ENCODE peak calls at places on chromosomes 2 and 18, in ten cellular contexts. One of them, this sample, is unnamed.

GRCh38 chr2:235537186-235537585 is 43.3 kb downstream of the AGAP1 start:
- DNase-seq in RWPE1: no peak
- DNase-seq in lung: no peak
- DNase-seq in adrenal gland: no peak
- DNase-seq in GM12891: no peak
- DNase-seq in T-helper 9 cell: no peak
- DNase-seq in M059J: no peak
- DNase-seq in amniotic epithelial cell: no peak
- DNase-seq in activated naive CD4-positive, alpha-beta T cell treated with anti-CD3 and anti-CD28 coated beads, Interleukin-2, amount 10 ng/mL, durations not matched to agents 7 days and 5 days: no peak
- DNase-seq in stimulated activated CD4-positive, alpha-beta T cell treated with anti-CD3 and anti-CD28 coated beads, Interleukin-2, amount 100 ng/mL, for 24 hours: no peak
- DNase-seq in this sample: no peak

GRCh38 chr2:13996527-13996926 is 636.0 kb upstream of the LRATD1 start:
- DNase-seq in RWPE1: no peak
- DNase-seq in lung: no peak
- DNase-seq in adrenal gland: no peak
- DNase-seq in GM12891: no peak
- DNase-seq in T-helper 9 cell: no peak
- DNase-seq in M059J: no peak
- DNase-seq in amniotic epithelial cell: no peak
- DNase-seq in activated naive CD4-positive, alpha-beta T cell treated with anti-CD3 and anti-CD28 coated beads, Interleukin-2, amount 10 ng/mL, durations not matched to agents 7 days and 5 days: no peak
- DNase-seq in stimulated activated CD4-positive, alpha-beta T cell treated with anti-CD3 and anti-CD28 coated beads, Interleukin-2, amount 100 ng/mL, for 24 hours: no peak
- DNase-seq in this sample: no peak

GRCh38 chr2:54955674-54956391 is 94.4 kb downstream of the RTN4 start:
- DNase-seq in RWPE1: no peak
- DNase-seq in lung: no peak
- DNase-seq in adrenal gland: no peak
- DNase-seq in GM12891: no peak
- DNase-seq in T-helper 9 cell: no peak
- DNase-seq in M059J: peak; percentile 9
- DNase-seq in amniotic epithelial cell: peak; percentile 16
- DNase-seq in activated naive CD4-positive, alpha-beta T cell treated with anti-CD3 and anti-CD28 coated beads, Interleukin-2, amount 10 ng/mL, durations not matched to agents 7 days and 5 days: no peak
- DNase-seq in stimulated activated CD4-positive, alpha-beta T cell treated with anti-CD3 and anti-CD28 coated beads, Interleukin-2, amount 100 ng/mL, for 24 hours: no peak
- DNase-seq in this sample: no peak

GRCh38 chr2:196516541-196516940 is 123.0 kb upstream of the CCDC150 start:
- DNase-seq in RWPE1: no peak
- DNase-seq in lung: no peak
- DNase-seq in adrenal gland: no peak
- DNase-seq in GM12891: no peak
- DNase-seq in T-helper 9 cell: no peak
- DNase-seq in M059J: peak; percentile 29
- DNase-seq in amniotic epithelial cell: no peak
- DNase-seq in activated naive CD4-positive, alpha-beta T cell treated with anti-CD3 and anti-CD28 coated beads, Interleukin-2, amount 10 ng/mL, durations not matched to agents 7 days and 5 days: no peak
- DNase-seq in stimulated activated CD4-positive, alpha-beta T cell treated with anti-CD3 and anti-CD28 coated beads, Interleukin-2, amount 100 ng/mL, for 24 hours: no peak
- DNase-seq in this sample: no peak

GRCh38 chr2:235270951-235271350 is 222.9 kb upstream of the AGAP1 start:
- DNase-seq in RWPE1: no peak
- DNase-seq in lung: no peak
- DNase-seq in adrenal gland: no peak
- DNase-seq in GM12891: peak; percentile 18
- DNase-seq in T-helper 9 cell: no peak
- DNase-seq in M059J: peak; percentile 91
- DNase-seq in amniotic epithelial cell: peak; percentile 96
- DNase-seq in activated naive CD4-positive, alpha-beta T cell treated with anti-CD3 and anti-CD28 coated beads, Interleukin-2, amount 10 ng/mL, durations not matched to agents 7 days and 5 days: peak; percentile 42
- DNase-seq in stimulated activated CD4-positive, alpha-beta T cell treated with anti-CD3 and anti-CD28 coated beads, Interleukin-2, amount 100 ng/mL, for 24 hours: peak; percentile 72
- DNase-seq in this sample: peak; percentile 21

GRCh38 chr2:46591562-46591961 is 112.2 kb downstream of the TMEM247 start:
- DNase-seq in RWPE1: no peak
- DNase-seq in lung: no peak
- DNase-seq in adrenal gland: no peak
- DNase-seq in GM12891: no peak
- DNase-seq in T-helper 9 cell: no peak
- DNase-seq in M059J: no peak
- DNase-seq in amniotic epithelial cell: no peak
- DNase-seq in activated naive CD4-positive, alpha-beta T cell treated with anti-CD3 and anti-CD28 coated beads, Interleukin-2, amount 10 ng/mL, durations not matched to agents 7 days and 5 days: no peak
- DNase-seq in stimulated activated CD4-positive, alpha-beta T cell treated with anti-CD3 and anti-CD28 coated beads, Interleukin-2, amount 100 ng/mL, for 24 hours: no peak
- DNase-seq in this sample: no peak

GRCh38 chr2:42339191-42339912 is 21.7 kb downstream of the COX7A2L start:
- DNase-seq in RWPE1: no peak
- DNase-seq in lung: no peak
- DNase-seq in adrenal gland: peak; percentile 46
- DNase-seq in GM12891: no peak
- DNase-seq in T-helper 9 cell: no peak
- DNase-seq in M059J: no peak
- DNase-seq in amniotic epithelial cell: no peak
- DNase-seq in activated naive CD4-positive, alpha-beta T cell treated with anti-CD3 and anti-CD28 coated beads, Interleukin-2, amount 10 ng/mL, durations not matched to agents 7 days and 5 days: no peak
- DNase-seq in stimulated activated CD4-positive, alpha-beta T cell treated with anti-CD3 and anti-CD28 coated beads, Interleukin-2, amount 100 ng/mL, for 24 hours: no peak
- DNase-seq in this sample: no peak

GRCh38 chr2:24926602-24927252 is 6.7 kb upstream of the ADCY3 start:
- DNase-seq in RWPE1: no peak
- DNase-seq in lung: peak; percentile 41
- DNase-seq in adrenal gland: peak; percentile 45
- DNase-seq in GM12891: peak; percentile 39
- DNase-seq in T-helper 9 cell: no peak
- DNase-seq in M059J: no peak
- DNase-seq in amniotic epithelial cell: peak; percentile 21
- DNase-seq in activated naive CD4-positive, alpha-beta T cell treated with anti-CD3 and anti-CD28 coated beads, Interleukin-2, amount 10 ng/mL, durations not matched to agents 7 days and 5 days: peak; percentile 56
- DNase-seq in stimulated activated CD4-positive, alpha-beta T cell treated with anti-CD3 and anti-CD28 coated beads, Interleukin-2, amount 100 ng/mL, for 24 hours: peak; percentile 65
- DNase-seq in this sample: no peak

GRCh38 chr2:47520825-47521665 is 118.1 kb downstream of the MSH2 start:
- DNase-seq in RWPE1: peak; percentile 16
- DNase-seq in lung: peak; percentile 36
- DNase-seq in adrenal gland: peak; percentile 57
- DNase-seq in GM12891: peak; percentile 80
- DNase-seq in T-helper 9 cell: peak; percentile 44
- DNase-seq in M059J: peak; percentile 62
- DNase-seq in amniotic epithelial cell: peak; percentile 57
- DNase-seq in activated naive CD4-positive, alpha-beta T cell treated with anti-CD3 and anti-CD28 coated beads, Interleukin-2, amount 10 ng/mL, durations not matched to agents 7 days and 5 days: peak; percentile 87
- DNase-seq in stimulated activated CD4-positive, alpha-beta T cell treated with anti-CD3 and anti-CD28 coated beads, Interleukin-2, amount 100 ng/mL, for 24 hours: peak; percentile 75
- DNase-seq in this sample: peak; percentile 91

GRCh38 chr2:226796840-226797288 is 2.8 kb downstream of the IRS1 start:
- DNase-seq in RWPE1: no peak
- DNase-seq in lung: no peak
- DNase-seq in adrenal gland: peak; percentile 62
- DNase-seq in GM12891: no peak
- DNase-seq in T-helper 9 cell: no peak
- DNase-seq in M059J: no peak
- DNase-seq in amniotic epithelial cell: peak; percentile 28
- DNase-seq in activated naive CD4-positive, alpha-beta T cell treated with anti-CD3 and anti-CD28 coated beads, Interleukin-2, amount 10 ng/mL, durations not matched to agents 7 days and 5 days: peak; percentile 25
- DNase-seq in stimulated activated CD4-positive, alpha-beta T cell treated with anti-CD3 and anti-CD28 coated beads, Interleukin-2, amount 100 ng/mL, for 24 hours: no peak
- DNase-seq in this sample: no peak

GRCh38 chr2:20604957-20605381 is 45.9 kb downstream of the HS1BP3 start:
- DNase-seq in RWPE1: no peak
- DNase-seq in lung: no peak
- DNase-seq in adrenal gland: peak; percentile 44
- DNase-seq in GM12891: no peak
- DNase-seq in T-helper 9 cell: no peak
- DNase-seq in M059J: peak; percentile 67
- DNase-seq in amniotic epithelial cell: peak; percentile 94
- DNase-seq in activated naive CD4-positive, alpha-beta T cell treated with anti-CD3 and anti-CD28 coated beads, Interleukin-2, amount 10 ng/mL, durations not matched to agents 7 days and 5 days: peak; percentile 2
- DNase-seq in stimulated activated CD4-positive, alpha-beta T cell treated with anti-CD3 and anti-CD28 coated beads, Interleukin-2, amount 100 ng/mL, for 24 hours: no peak
- DNase-seq in this sample: no peak

GRCh38 chr2:71683070-71683469 is 229.7 kb downstream of the DYSF start:
- DNase-seq in RWPE1: no peak
- DNase-seq in lung: no peak
- DNase-seq in adrenal gland: no peak
- DNase-seq in GM12891: no peak
- DNase-seq in T-helper 9 cell: no peak
- DNase-seq in M059J: no peak
- DNase-seq in amniotic epithelial cell: no peak
- DNase-seq in activated naive CD4-positive, alpha-beta T cell treated with anti-CD3 and anti-CD28 coated beads, Interleukin-2, amount 10 ng/mL, durations not matched to agents 7 days and 5 days: no peak
- DNase-seq in stimulated activated CD4-positive, alpha-beta T cell treated with anti-CD3 and anti-CD28 coated beads, Interleukin-2, amount 100 ng/mL, for 24 hours: no peak
- DNase-seq in this sample: no peak

GRCh38 chr2:238512247-238512867 is 85.6 kb downstream of the ASB1 start:
- DNase-seq in RWPE1: no peak
- DNase-seq in lung: no peak
- DNase-seq in adrenal gland: no peak
- DNase-seq in GM12891: no peak
- DNase-seq in T-helper 9 cell: no peak
- DNase-seq in M059J: no peak
- DNase-seq in amniotic epithelial cell: no peak
- DNase-seq in activated naive CD4-positive, alpha-beta T cell treated with anti-CD3 and anti-CD28 coated beads, Interleukin-2, amount 10 ng/mL, durations not matched to agents 7 days and 5 days: no peak
- DNase-seq in stimulated activated CD4-positive, alpha-beta T cell treated with anti-CD3 and anti-CD28 coated beads, Interleukin-2, amount 100 ng/mL, for 24 hours: no peak
- DNase-seq in this sample: no peak

GRCh38 chr18:5463390-5463789 is 80.4 kb downstream of the EPB41L3 start:
- DNase-seq in RWPE1: no peak
- DNase-seq in lung: peak; percentile 61
- DNase-seq in adrenal gland: peak; percentile 76
- DNase-seq in GM12891: no peak
- DNase-seq in T-helper 9 cell: no peak
- DNase-seq in M059J: peak; percentile 51
- DNase-seq in amniotic epithelial cell: peak; percentile 42
- DNase-seq in activated naive CD4-positive, alpha-beta T cell treated with anti-CD3 and anti-CD28 coated beads, Interleukin-2, amount 10 ng/mL, durations not matched to agents 7 days and 5 days: no peak
- DNase-seq in stimulated activated CD4-positive, alpha-beta T cell treated with anti-CD3 and anti-CD28 coated beads, Interleukin-2, amount 100 ng/mL, for 24 hours: no peak
- DNase-seq in this sample: no peak

GRCh38 chr2:121088251-121089004 is 196.6 kb downstream of the TFCP2L1 start:
- DNase-seq in RWPE1: no peak
- DNase-seq in lung: no peak
- DNase-seq in adrenal gland: no peak
- DNase-seq in GM12891: no peak
- DNase-seq in T-helper 9 cell: no peak
- DNase-seq in M059J: no peak
- DNase-seq in amniotic epithelial cell: no peak
- DNase-seq in activated naive CD4-positive, alpha-beta T cell treated with anti-CD3 and anti-CD28 coated beads, Interleukin-2, amount 10 ng/mL, durations not matched to agents 7 days and 5 days: no peak
- DNase-seq in stimulated activated CD4-positive, alpha-beta T cell treated with anti-CD3 and anti-CD28 coated beads, Interleukin-2, amount 100 ng/mL, for 24 hours: no peak
- DNase-seq in this sample: no peak

GRCh38 chr2:168550670-168551069 is 94.6 kb downstream of the CERS6 start:
- DNase-seq in RWPE1: no peak
- DNase-seq in lung: no peak
- DNase-seq in adrenal gland: no peak
- DNase-seq in GM12891: no peak
- DNase-seq in T-helper 9 cell: no peak
- DNase-seq in M059J: no peak
- DNase-seq in amniotic epithelial cell: no peak
- DNase-seq in activated naive CD4-positive, alpha-beta T cell treated with anti-CD3 and anti-CD28 coated beads, Interleukin-2, amount 10 ng/mL, durations not matched to agents 7 days and 5 days: no peak
- DNase-seq in stimulated activated CD4-positive, alpha-beta T cell treated with anti-CD3 and anti-CD28 coated beads, Interleukin-2, amount 100 ng/mL, for 24 hours: no peak
- DNase-seq in this sample: no peak

GRCh38 chr2:20999906-21000645 is 43.8 kb downstream of the APOB start:
- DNase-seq in RWPE1: no peak
- DNase-seq in lung: no peak
- DNase-seq in adrenal gland: no peak
- DNase-seq in GM12891: no peak
- DNase-seq in T-helper 9 cell: no peak
- DNase-seq in M059J: no peak
- DNase-seq in amniotic epithelial cell: no peak
- DNase-seq in activated naive CD4-positive, alpha-beta T cell treated with anti-CD3 and anti-CD28 coated beads, Interleukin-2, amount 10 ng/mL, durations not matched to agents 7 days and 5 days: no peak
- DNase-seq in stimulated activated CD4-positive, alpha-beta T cell treated with anti-CD3 and anti-CD28 coated beads, Interleukin-2, amount 100 ng/mL, for 24 hours: no peak
- DNase-seq in this sample: no peak

GRCh38 chr2:3736112-3736511 is 32.7 kb downstream of the DCDC2C start:
- DNase-seq in RWPE1: no peak
- DNase-seq in lung: no peak
- DNase-seq in adrenal gland: no peak
- DNase-seq in GM12891: no peak
- DNase-seq in T-helper 9 cell: no peak
- DNase-seq in M059J: no peak
- DNase-seq in amniotic epithelial cell: no peak
- DNase-seq in activated naive CD4-positive, alpha-beta T cell treated with anti-CD3 and anti-CD28 coated beads, Interleukin-2, amount 10 ng/mL, durations not matched to agents 7 days and 5 days: no peak
- DNase-seq in stimulated activated CD4-positive, alpha-beta T cell treated with anti-CD3 and anti-CD28 coated beads, Interleukin-2, amount 100 ng/mL, for 24 hours: no peak
- DNase-seq in this sample: no peak

GRCh38 chr2:238915196-238915595 is 67.3 kb downstream of the TWIST2 start:
- DNase-seq in RWPE1: no peak
- DNase-seq in lung: no peak
- DNase-seq in adrenal gland: no peak
- DNase-seq in GM12891: no peak
- DNase-seq in T-helper 9 cell: no peak
- DNase-seq in M059J: no peak
- DNase-seq in amniotic epithelial cell: no peak
- DNase-seq in activated naive CD4-positive, alpha-beta T cell treated with anti-CD3 and anti-CD28 coated beads, Interleukin-2, amount 10 ng/mL, durations not matched to agents 7 days and 5 days: no peak
- DNase-seq in stimulated activated CD4-positive, alpha-beta T cell treated with anti-CD3 and anti-CD28 coated beads, Interleukin-2, amount 100 ng/mL, for 24 hours: no peak
- DNase-seq in this sample: no peak

GRCh38 chr2:124045906-124046305 is 20.8 kb downstream of the CNTNAP5 start:
- DNase-seq in RWPE1: no peak
- DNase-seq in lung: no peak
- DNase-seq in adrenal gland: no peak
- DNase-seq in GM12891: no peak
- DNase-seq in T-helper 9 cell: no peak
- DNase-seq in M059J: no peak
- DNase-seq in amniotic epithelial cell: no peak
- DNase-seq in activated naive CD4-positive, alpha-beta T cell treated with anti-CD3 and anti-CD28 coated beads, Interleukin-2, amount 10 ng/mL, durations not matched to agents 7 days and 5 days: no peak
- DNase-seq in stimulated activated CD4-positive, alpha-beta T cell treated with anti-CD3 and anti-CD28 coated beads, Interleukin-2, amount 100 ng/mL, for 24 hours: no peak
- DNase-seq in this sample: no peak

GRCh38 chr2:240904216-240905175 is 1.6 kb upstream of the CROCC2 start:
- DNase-seq in RWPE1: no peak
- DNase-seq in lung: no peak
- DNase-seq in adrenal gland: no peak
- DNase-seq in GM12891: no peak
- DNase-seq in T-helper 9 cell: no peak
- DNase-seq in M059J: no peak
- DNase-seq in amniotic epithelial cell: no peak
- DNase-seq in activated naive CD4-positive, alpha-beta T cell treated with anti-CD3 and anti-CD28 coated beads, Interleukin-2, amount 10 ng/mL, durations not matched to agents 7 days and 5 days: no peak
- DNase-seq in stimulated activated CD4-positive, alpha-beta T cell treated with anti-CD3 and anti-CD28 coated beads, Interleukin-2, amount 100 ng/mL, for 24 hours: no peak
- DNase-seq in this sample: no peak

GRCh38 chr2:240582781-240583180 is 3.8 kb upstream of the CAPN10 start:
- DNase-seq in RWPE1: no peak
- DNase-seq in lung: no peak
- DNase-seq in adrenal gland: no peak
- DNase-seq in GM12891: no peak
- DNase-seq in T-helper 9 cell: no peak
- DNase-seq in M059J: peak; percentile 20
- DNase-seq in amniotic epithelial cell: no peak
- DNase-seq in activated naive CD4-positive, alpha-beta T cell treated with anti-CD3 and anti-CD28 coated beads, Interleukin-2, amount 10 ng/mL, durations not matched to agents 7 days and 5 days: no peak
- DNase-seq in stimulated activated CD4-positive, alpha-beta T cell treated with anti-CD3 and anti-CD28 coated beads, Interleukin-2, amount 100 ng/mL, for 24 hours: no peak
- DNase-seq in this sample: no peak

GRCh38 chr2:175169191-175169590 is 1.2 kb upstream of the ATF2 start:
- DNase-seq in RWPE1: no peak
- DNase-seq in lung: no peak
- DNase-seq in adrenal gland: no peak
- DNase-seq in GM12891: no peak
- DNase-seq in T-helper 9 cell: no peak
- DNase-seq in M059J: peak; percentile 8
- DNase-seq in amniotic epithelial cell: no peak
- DNase-seq in activated naive CD4-positive, alpha-beta T cell treated with anti-CD3 and anti-CD28 coated beads, Interleukin-2, amount 10 ng/mL, durations not matched to agents 7 days and 5 days: no peak
- DNase-seq in stimulated activated CD4-positive, alpha-beta T cell treated with anti-CD3 and anti-CD28 coated beads, Interleukin-2, amount 100 ng/mL, for 24 hours: no peak
- DNase-seq in this sample: no peak

GRCh38 chr2:27320958-27321543 is 1.8 kb downstream of the MPV17 start:
- DNase-seq in RWPE1: peak; percentile 96
- DNase-seq in lung: peak; percentile 80
- DNase-seq in adrenal gland: peak; percentile 96
- DNase-seq in GM12891: no peak
- DNase-seq in T-helper 9 cell: no peak
- DNase-seq in M059J: peak; percentile 99
- DNase-seq in amniotic epithelial cell: peak; percentile 96
- DNase-seq in activated naive CD4-positive, alpha-beta T cell treated with anti-CD3 and anti-CD28 coated beads, Interleukin-2, amount 10 ng/mL, durations not matched to agents 7 days and 5 days: no peak
- DNase-seq in stimulated activated CD4-positive, alpha-beta T cell treated with anti-CD3 and anti-CD28 coated beads, Interleukin-2, amount 100 ng/mL, for 24 hours: no peak
- DNase-seq in this sample: no peak

GRCh38 chr2:84963692-84964405 is 7.1 kb upstream of the KCMF1 start:
- DNase-seq in RWPE1: no peak
- DNase-seq in lung: no peak
- DNase-seq in adrenal gland: peak; percentile 26
- DNase-seq in GM12891: no peak
- DNase-seq in T-helper 9 cell: no peak
- DNase-seq in M059J: peak; percentile 93
- DNase-seq in amniotic epithelial cell: peak; percentile 99
- DNase-seq in activated naive CD4-positive, alpha-beta T cell treated with anti-CD3 and anti-CD28 coated beads, Interleukin-2, amount 10 ng/mL, durations not matched to agents 7 days and 5 days: no peak
- DNase-seq in stimulated activated CD4-positive, alpha-beta T cell treated with anti-CD3 and anti-CD28 coated beads, Interleukin-2, amount 100 ng/mL, for 24 hours: no peak
- DNase-seq in this sample: no peak

GRCh38 chr2:9639000-9639602 is 8.3 kb upstream of the YWHAQ start:
- DNase-seq in RWPE1: no peak
- DNase-seq in lung: no peak
- DNase-seq in adrenal gland: no peak
- DNase-seq in GM12891: no peak
- DNase-seq in T-helper 9 cell: no peak
- DNase-seq in M059J: no peak
- DNase-seq in amniotic epithelial cell: no peak
- DNase-seq in activated naive CD4-positive, alpha-beta T cell treated with anti-CD3 and anti-CD28 coated beads, Interleukin-2, amount 10 ng/mL, durations not matched to agents 7 days and 5 days: no peak
- DNase-seq in stimulated activated CD4-positive, alpha-beta T cell treated with anti-CD3 and anti-CD28 coated beads, Interleukin-2, amount 100 ng/mL, for 24 hours: no peak
- DNase-seq in this sample: no peak

GRCh38 chr2:31233216-31233615 is 736 bp upstream of the EHD3 start:
- DNase-seq in RWPE1: no peak
- DNase-seq in lung: no peak
- DNase-seq in adrenal gland: no peak
- DNase-seq in GM12891: no peak
- DNase-seq in T-helper 9 cell: no peak
- DNase-seq in M059J: peak; percentile 17
- DNase-seq in amniotic epithelial cell: no peak
- DNase-seq in activated naive CD4-positive, alpha-beta T cell treated with anti-CD3 and anti-CD28 coated beads, Interleukin-2, amount 10 ng/mL, durations not matched to agents 7 days and 5 days: no peak
- DNase-seq in stimulated activated CD4-positive, alpha-beta T cell treated with anti-CD3 and anti-CD28 coated beads, Interleukin-2, amount 100 ng/mL, for 24 hours: no peak
- DNase-seq in this sample: no peak

GRCh38 chr2:69482471-69482870 is 45.2 kb upstream of the NFU1 start:
- DNase-seq in RWPE1: no peak
- DNase-seq in lung: no peak
- DNase-seq in adrenal gland: no peak
- DNase-seq in GM12891: no peak
- DNase-seq in T-helper 9 cell: no peak
- DNase-seq in M059J: no peak
- DNase-seq in amniotic epithelial cell: no peak
- DNase-seq in activated naive CD4-positive, alpha-beta T cell treated with anti-CD3 and anti-CD28 coated beads, Interleukin-2, amount 10 ng/mL, durations not matched to agents 7 days and 5 days: no peak
- DNase-seq in stimulated activated CD4-positive, alpha-beta T cell treated with anti-CD3 and anti-CD28 coated beads, Interleukin-2, amount 100 ng/mL, for 24 hours: no peak
- DNase-seq in this sample: no peak